ENCODE peak calls at places on chromosomes 11 and 22, in eight cellular contexts. I is stimulated activated CD4-positive, alpha-beta T cell treated with anti-CD3 and anti-CD28 coated beads, Interleukin-2, amount 100 ng/mL, for 48 hours; B is stimulated activated CD8-positive, alpha-beta memory T cell treated with anti-CD3 and anti-CD28 coated beads, Interleukin-2, amount 100 ng/mL, for 48 hours; H is ecto neural progenitor cell; E is neural crest cell; Z is NAMALWA; S is naive thymus-derived CD4-positive, alpha-beta T cell; D is colonic mucosa. W is an unnamed sample.

GRCh38 chr22:49303781-49304461 is 523.8 kb downstream of the BRD1 start:
- DNase-seq in I (no peak), B (no peak), H (peak), E (no peak), Z (no peak), S (no peak), D (peak), W (no peak)

GRCh38 chr11:69950120-69950519 is 128.0 kb upstream of the ANO1 start:
- DNase-seq in I (peak), B (peak), H (peak), E (peak), Z (peak), S (no peak), D (peak), W (no peak)

GRCh38 chr22:20456064-20456721 is 18.6 kb upstream of the SCARF2 start:
- DNase-seq in I (peak), B (peak), H (peak), E (peak), Z (peak), S (peak), D (peak), W (peak)

GRCh38 chr11:131687291-131688055 is 317.1 kb downstream of the NTM start:
- DNase-seq in I (no peak), B (no peak), H (peak), E (no peak), Z (no peak), S (no peak), D (peak), W (no peak)

GRCh38 chr11:77269484-77270123 is 31.9 kb downstream of the GDPD4 start:
- DNase-seq in I (no peak), B (no peak), H (no peak), E (no peak), Z (no peak), S (no peak), D (no peak), W (no peak)

GRCh38 chr11:69636512-69636866 is 4.5 kb upstream of the CCND1 start:
- DNase-seq in I (no peak), B (no peak), H (peak), E (peak), Z (no peak), S (no peak), D (peak), W (peak)

GRCh38 chr11:115247404-115247803 is 256.8 kb downstream of the CADM1 start:
- DNase-seq in I (no peak), B (no peak), H (no peak), E (no peak), Z (no peak), S (no peak), D (no peak), W (no peak)

GRCh38 chr22:38751066-38751421 is 4.8 kb downstream of the SUN2 start:
- DNase-seq in I (no peak), B (no peak), H (no peak), E (no peak), Z (no peak), S (no peak), D (no peak), W (no peak)

GRCh38 chr22:37241351-37242142 is 2.5 kb downstream of the RAC2 start:
- DNase-seq in I (no peak), B (no peak), H (no peak), E (no peak), Z (no peak), S (peak), D (no peak), W (no peak)

GRCh38 chr11:5291207-5291838 is 10.4 kb downstream of the OR51B4 start:
- DNase-seq in I (no peak), B (no peak), H (no peak), E (no peak), Z (peak), S (no peak), D (no peak), W (no peak)

GRCh38 chr22:40477683-40478348 is 107.4 kb downstream of the SGSM3 start:
- DNase-seq in I (no peak), B (no peak), H (no peak), E (no peak), Z (no peak), S (no peak), D (no peak), W (no peak)

GRCh38 chr11:98137437-98137836 is 883.3 kb upstream of the CNTN5 start:
- DNase-seq in I (no peak), B (no peak), H (no peak), E (no peak), Z (no peak), S (no peak), D (no peak), W (no peak)

GRCh38 chr11:20367313-20367948 is 3.9 kb downstream of the HTATIP2 start:
- DNase-seq in I (peak), B (peak), H (no peak), E (no peak), Z (no peak), S (no peak), D (no peak), W (peak)

GRCh38 chr11:10640308-10640707 is 53.2 kb downstream of the IRAG1 start:
- DNase-seq in I (no peak), B (no peak), H (no peak), E (no peak), Z (no peak), S (no peak), D (no peak), W (no peak)

GRCh38 chr11:95066721-95067041 is at the start of gene SRSF8:
- DNase-seq in I (no peak), B (no peak), H (no peak), E (no peak), Z (peak), S (no peak), D (no peak), W (no peak)

GRCh38 chr11:15923169-15923568 is 433.2 kb downstream of the SOX6 start:
- DNase-seq in I (no peak), B (no peak), H (no peak), E (no peak), Z (no peak), S (no peak), D (no peak), W (no peak)

GRCh38 chr11:130964393-130964792 is 48.1 kb upstream of the SNX19 start:
- DNase-seq in I (no peak), B (no peak), H (no peak), E (no peak), Z (no peak), S (no peak), D (no peak), W (no peak)

GRCh38 chr22:24583221-24583971 is 9.5 kb downstream of the LRRC75B start:
- DNase-seq in I (no peak), B (no peak), H (no peak), E (no peak), Z (no peak), S (no peak), D (no peak), W (no peak)

W was measured in stromal cell of bone marrow.